ENCODE peak calls at places on chromosomes 4 and X, in four cellular contexts. M is stomach, X is aorta, Z is PC-3. B is an unnamed sample.

GRCh38 chr4:145540235-145540634 is 58.6 kb downstream of the SMAD1 start:
- DNase-seq in X (no peak), Z (no peak), M (no peak), B (no peak)

GRCh38 chrX:136162827-136163427 is 15.6 kb downstream of the FHL1 start:
- DNase-seq in Z (peak; percentile 82), X (peak; percentile 65), M (peak; percentile 50), B (peak; percentile 55)

GRCh38 chr4:12041828-12042227 is 613.1 kb upstream of the HS3ST1 start:
- DNase-seq in X (no peak), Z (no peak), M (no peak), B (no peak)

GRCh38 chr4:91448668-91449330 is 855.0 kb upstream of the GRID2 start:
- DNase-seq in X (no peak), Z (peak; percentile 53), M (no peak), B (no peak)

GRCh38 chrX:107700802-107701201 is 72.5 kb downstream of the PRPS1 start:
- DNase-seq in X (no peak), Z (no peak), M (no peak), B (no peak)

GRCh38 chr4:53280846-53281245 is 85.0 kb downstream of the SCFD2 start:
- DNase-seq in Z (no peak), X (no peak), M (no peak), B (no peak)

GRCh38 chr4:172173206-172173605 is 360.0 kb downstream of the GALNTL6 start:
- DNase-seq in Z (no peak), X (no peak), M (no peak), B (no peak)

GRCh38 chrX:134186362-134187121 is 50.4 kb upstream of the CCDC160 start:
- DNase-seq in M (no peak), Z (peak; percentile 60), X (no peak), B (peak; percentile 1)

GRCh38 chr4:123599061-123599919 is 202.7 kb downstream of the SPRY1 start:
- DNase-seq in Z (peak; percentile 18), M (no peak), X (no peak), B (no peak)

GRCh38 chr4:145511913-145512522 is 30.4 kb downstream of the SMAD1 start:
- DNase-seq in Z (peak; percentile 32), M (no peak), X (no peak), B (no peak)

GRCh38 chr4:165184220-165184619 is 23.1 kb upstream of the KLHL2 start:
- DNase-seq in M (no peak), Z (no peak), X (no peak), B (no peak)

GRCh38 chr4:83716874-83717273 is 181.0 kb downstream of the GPAT3 start:
- DNase-seq in X (no peak), Z (no peak), M (no peak), B (no peak)

GRCh38 chr4:87326460-87326859 is 3.8 kb upstream of the HSD17B13 start:
- DNase-seq in X (no peak), M (no peak), Z (no peak), B (no peak)

GRCh38 chr4:23237771-23238170 is 545.0 kb downstream of the GBA3 start:
- DNase-seq in Z (no peak), M (peak; percentile 65), X (no peak), B (peak; percentile 42)

GRCh38 chrX:41734530-41734929 is 10.5 kb downstream of the GPR82 start:
- DNase-seq in M (no peak), Z (peak; percentile 46), X (no peak), B (no peak)

GRCh38 chr4:158282252-158282651 is 72.0 kb downstream of the TMEM144 start:
- DNase-seq in M (no peak), X (no peak), Z (peak; percentile 42), B (no peak)

GRCh38 chr4:3192188-3192587 is 56.8 kb upstream of the MSANTD1 start:
- DNase-seq in Z (no peak), X (no peak), M (no peak), B (no peak)

DNA sequence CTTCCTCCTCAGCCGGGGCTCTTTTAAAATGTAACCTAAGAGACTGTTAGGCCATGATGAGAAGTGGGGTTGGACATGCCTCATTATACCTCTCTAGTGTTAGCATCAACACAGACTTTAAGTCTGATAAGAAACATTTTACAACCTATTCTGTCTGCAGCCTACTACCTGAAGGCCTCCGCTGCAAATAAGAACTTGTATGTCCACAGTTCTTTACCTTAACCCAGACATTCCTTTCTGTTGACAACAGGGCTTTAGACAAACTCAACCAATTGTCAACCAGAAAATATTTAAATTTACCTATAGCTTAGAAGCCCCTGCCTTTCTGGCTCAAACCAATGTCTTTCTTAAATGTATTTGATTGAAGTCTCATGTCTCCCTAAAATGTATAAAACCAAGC is 1418.6 kb downstream of the STIM2 start:
- DNase-seq in M (no peak), X (no peak), Z (no peak), B (no peak)
- H3K27ac ChIP-seq in M (no peak overlapping the region), X (no peak overlapping the region), Z (no peak overlapping the region), B (no peak overlapping the region)

DNA sequence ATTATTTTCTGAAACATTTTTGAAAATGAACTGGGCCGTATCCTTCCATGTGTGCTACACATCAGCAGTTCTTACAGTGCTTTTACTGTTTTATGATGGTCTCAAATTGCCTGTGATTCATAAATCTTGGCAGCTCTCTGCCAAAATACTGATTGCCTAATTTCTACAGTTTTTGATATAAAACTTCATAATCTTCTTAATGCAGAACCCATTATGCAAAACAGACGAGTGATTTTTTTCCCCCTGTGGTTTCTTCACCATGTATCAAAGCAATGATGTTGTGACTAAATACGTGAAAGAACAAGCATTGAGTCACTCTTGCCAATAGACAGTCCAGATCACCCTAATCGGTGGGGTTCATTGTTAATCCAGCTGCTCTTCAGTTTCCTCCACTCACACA is 156.4 kb upstream of the WDR1 start:
- DNase-seq in M (no peak), Z (no peak), X (no peak), B (no peak)
- H3K27ac ChIP-seq in M (no peak overlapping the region), Z (no peak overlapping the region), X (no peak overlapping the region), B (no peak overlapping the region)

GRCh38 chr4:137530176-137530575 is 2.1 kb downstream of the PCDH18 start:
- DNase-seq in Z (no peak), X (no peak), M (no peak), B (no peak)
- H3K27ac ChIP-seq in Z (no peak overlapping the region), X (no peak overlapping the region), M (peak overlapping the region; percentile 88), B (no peak overlapping the region)

GRCh38 chr4:76654796-76655195 is 219.8 kb downstream of the SHROOM3 start:
- DNase-seq in X (no peak), Z (no peak), M (no peak), B (no peak)
- H3K27ac ChIP-seq in X (peak overlapping the region; percentile 33), Z (no peak overlapping the region), M (no peak overlapping the region), B (no peak overlapping the region)

DNA sequence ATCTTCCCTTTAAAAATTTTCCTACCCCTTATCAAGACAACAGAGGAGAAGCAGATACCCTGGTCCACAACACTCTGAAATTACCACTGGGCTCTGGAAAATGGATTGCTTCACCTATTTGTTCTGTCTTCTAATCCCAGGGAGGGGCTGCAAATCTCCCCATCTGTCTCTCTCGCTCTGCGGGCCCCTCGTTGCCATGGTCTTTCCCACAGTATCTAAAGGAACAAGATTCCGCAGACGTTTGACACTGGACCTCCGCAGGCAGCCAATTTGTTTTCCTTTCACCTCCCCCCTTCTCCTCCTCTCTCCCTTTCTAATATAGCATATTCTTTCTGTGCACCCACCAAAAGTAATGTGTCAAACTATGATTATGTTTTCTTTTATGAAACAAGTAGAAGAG is 80.8 kb downstream of the MGST2 start:
- DNase-seq in M (no peak), Z (no peak), X (no peak), B (no peak)
- H3K27ac ChIP-seq in M (no peak overlapping the region), Z (no peak overlapping the region), X (no peak overlapping the region), B (no peak overlapping the region)